ENCODE peak calls at places on chromosome X, in four cellular contexts. One of them, this sample, is unnamed.
A peak's percentile ranks its signal among the peaks of the same experiment; 100 is the strongest.

GRCh38 chrX:71603618-71604017 is 14.7 kb downstream of the CXCR3 start:
- DNase-seq in prostate gland: no peak
- DNase-seq in upper lobe of left lung: no peak
- DNase-seq in stomach: no peak
- DNase-seq in this sample: no peak

GRCh38 chrX:7390446-7390845 is 242.5 kb upstream of the PUDP start:
- DNase-seq in prostate gland: no peak
- DNase-seq in upper lobe of left lung: no peak
- DNase-seq in stomach: no peak
- DNase-seq in this sample: no peak

GRCh38 chrX:5876984-5877655 is 351.5 kb downstream of the NLGN4X start:
- DNase-seq in prostate gland: no peak
- DNase-seq in upper lobe of left lung: peak; percentile 23
- DNase-seq in stomach: no peak
- DNase-seq in this sample: no peak

GRCh38 chrX:153647461-153648357 is 706 bp downstream of the DUSP9 start:
- DNase-seq in prostate gland: no peak
- DNase-seq in upper lobe of left lung: peak; percentile 15
- DNase-seq in stomach: no peak
- DNase-seq in this sample: peak; percentile 14

GRCh38 chrX:96611619-96612362 is 72.9 kb upstream of the DIAPH2 start:
- DNase-seq in prostate gland: no peak
- DNase-seq in upper lobe of left lung: no peak
- DNase-seq in stomach: no peak
- DNase-seq in this sample: no peak

GRCh38 chrX:131264053-131264452 is 25.1 kb downstream of the IGSF1 start:
- DNase-seq in prostate gland: no peak
- DNase-seq in upper lobe of left lung: no peak
- DNase-seq in stomach: no peak
- DNase-seq in this sample: no peak

GRCh38 chrX:132226169-132226568 is 6.9 kb upstream of the RAP2C start:
- DNase-seq in prostate gland: no peak
- DNase-seq in upper lobe of left lung: no peak
- DNase-seq in stomach: no peak
- DNase-seq in this sample: no peak

GRCh38 chrX:20317873-20318272 is 51.2 kb upstream of the RPS6KA3 start:
- DNase-seq in prostate gland: no peak
- DNase-seq in upper lobe of left lung: peak; percentile 38
- DNase-seq in stomach: no peak
- DNase-seq in this sample: no peak

GRCh38 chrX:12548746-12549145 is 242.5 kb upstream of the PRPS2 start:
- DNase-seq in prostate gland: no peak
- DNase-seq in upper lobe of left lung: no peak
- DNase-seq in stomach: no peak
- DNase-seq in this sample: no peak

GRCh38 chrX:18424482-18425198 is 768 bp upstream of the CDKL5 start:
- DNase-seq in prostate gland: no peak
- DNase-seq in upper lobe of left lung: peak; percentile 26
- DNase-seq in stomach: no peak
- DNase-seq in this sample: no peak

GRCh38 chrX:38563006-38563405 is 1.7 kb downstream of the TSPAN7 start:
- DNase-seq in prostate gland: no peak
- DNase-seq in upper lobe of left lung: no peak
- DNase-seq in stomach: no peak
- DNase-seq in this sample: no peak

GRCh38 chrX:12814434-12814833 is 23.2 kb downstream of the PRPS2 start:
- DNase-seq in prostate gland: peak; percentile 13
- DNase-seq in upper lobe of left lung: no peak
- DNase-seq in stomach: peak; percentile 36
- DNase-seq in this sample: peak; percentile 23

GRCh38 chrX:41857670-41858069 is 65.7 kb downstream of the CASK start:
- DNase-seq in prostate gland: no peak
- DNase-seq in upper lobe of left lung: no peak
- DNase-seq in stomach: no peak
- DNase-seq in this sample: no peak

GRCh38 chrX:98057176-98057575 is 1173.5 kb downstream of the RPA4 start:
- DNase-seq in prostate gland: no peak
- DNase-seq in upper lobe of left lung: no peak
- DNase-seq in stomach: no peak
- DNase-seq in this sample: no peak

GRCh38 chrX:134512566-134512965 is 52.6 kb downstream of the HPRT1 start:
- DNase-seq in prostate gland: no peak
- DNase-seq in upper lobe of left lung: no peak
- DNase-seq in stomach: no peak
- DNase-seq in this sample: no peak

GRCh38 chrX:33840176-33840575 is 291.9 kb downstream of the FAM47A start:
- DNase-seq in prostate gland: no peak
- DNase-seq in upper lobe of left lung: no peak
- DNase-seq in stomach: no peak
- DNase-seq in this sample: no peak

GRCh38 chrX:97332963-97333362 is 449.3 kb downstream of the RPA4 start:
- DNase-seq in prostate gland: no peak
- DNase-seq in upper lobe of left lung: no peak
- DNase-seq in stomach: no peak
- DNase-seq in this sample: no peak

GRCh38 chrX:31894152-31894551 is 822.3 kb upstream of the FTHL17 start:
- DNase-seq in prostate gland: no peak
- DNase-seq in upper lobe of left lung: no peak
- DNase-seq in stomach: no peak
- DNase-seq in this sample: no peak

GRCh38 chrX:139158256-139158655 is 372.3 kb upstream of the F9 start:
- DNase-seq in prostate gland: no peak
- DNase-seq in upper lobe of left lung: peak; percentile 65
- DNase-seq in stomach: peak; percentile 68
- DNase-seq in this sample: no peak

GRCh38 chrX:72430405-72430968 is 124.8 kb upstream of the CITED1 start:
- DNase-seq in prostate gland: no peak
- DNase-seq in upper lobe of left lung: no peak
- DNase-seq in stomach: no peak
- DNase-seq in this sample: no peak

GRCh38 chrX:916235-916609 is 285.6 kb downstream of the SHOX start:
- DNase-seq in prostate gland: no peak
- DNase-seq in upper lobe of left lung: no peak
- DNase-seq in stomach: no peak
- DNase-seq in this sample: no peak

GRCh38 chrX:139213241-139213709 is 317.3 kb upstream of the F9 start:
- DNase-seq in prostate gland: no peak
- DNase-seq in upper lobe of left lung: no peak
- DNase-seq in stomach: no peak
- DNase-seq in this sample: no peak

GRCh38 chrX:135396109-135396508 is 25.6 kb upstream of the SMIM10L2A start:
- DNase-seq in prostate gland: no peak
- DNase-seq in upper lobe of left lung: no peak
- DNase-seq in stomach: no peak
- DNase-seq in this sample: no peak

GRCh38 chrX:115582871-115583729 is 22.1 kb downstream of the PLS3 start:
- DNase-seq in prostate gland: no peak
- DNase-seq in upper lobe of left lung: peak; percentile 60
- DNase-seq in stomach: no peak
- DNase-seq in this sample: no peak

DNA sequence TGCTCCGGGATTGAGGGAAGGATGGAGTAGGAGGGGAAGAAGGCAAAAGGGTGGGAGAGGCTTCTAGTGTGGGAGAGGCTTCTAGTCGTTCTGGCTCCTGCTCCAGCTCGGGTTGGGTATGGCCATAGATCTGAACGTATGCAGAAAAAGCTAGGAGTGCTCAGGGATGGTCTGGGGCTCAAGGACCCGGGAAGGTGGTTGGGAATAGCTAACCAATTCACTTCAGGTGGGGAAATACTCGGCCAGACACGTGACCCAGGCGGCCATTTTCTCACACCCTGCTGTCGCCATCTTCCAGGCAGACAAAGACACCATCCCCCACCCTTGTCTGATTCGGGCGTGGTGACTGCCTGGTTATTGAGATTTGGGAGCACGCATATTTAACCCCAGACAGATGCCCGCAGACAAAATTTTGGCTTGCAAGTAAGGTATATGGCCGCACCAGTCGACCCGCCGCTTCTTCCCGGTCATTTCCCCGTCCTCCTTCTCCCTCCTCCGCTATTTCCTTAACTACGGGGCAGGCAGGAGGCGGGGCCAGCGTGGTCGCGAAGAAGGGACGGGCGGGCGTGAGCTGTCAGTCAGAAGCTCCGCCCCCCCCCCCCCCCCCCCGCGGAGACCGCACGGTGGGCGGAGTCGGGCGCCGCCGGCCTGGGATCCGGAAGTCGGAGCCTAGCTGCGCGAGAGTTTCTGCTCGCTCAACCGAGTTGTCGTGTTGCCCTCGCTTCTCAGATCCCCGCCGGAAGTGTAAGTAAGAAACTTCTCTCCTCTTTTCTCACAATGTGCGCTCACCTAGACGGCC is at the start of gene GNL3L:
- DNase-seq in prostate gland: peak; percentile 79
- DNase-seq in upper lobe of left lung: peak; percentile 88
- DNase-seq in stomach: peak; percentile 87
- DNase-seq in this sample: peak; percentile 54
- TF ChIP-seq POLR2AphosphoS5 in prostate gland: peak; percentile 71
- TF ChIP-seq POLR2AphosphoS5 in upper lobe of left lung: peak; percentile 7
- TF ChIP-seq POLR2AphosphoS5 in stomach: peak; percentile 61
- TF ChIP-seq POLR2AphosphoS5 in this sample: peak; percentile 54

GRCh38 chrX:40153335-40154221 is 55.8 kb upstream of the BCOR start:
- DNase-seq in prostate gland: no peak
- DNase-seq in upper lobe of left lung: peak; percentile 77
- DNase-seq in stomach: peak; percentile 54
- DNase-seq in this sample: no peak

GRCh38 chrX:40156472-40157227 is 58.9 kb upstream of the BCOR start:
- DNase-seq in prostate gland: no peak
- DNase-seq in upper lobe of left lung: no peak
- DNase-seq in stomach: no peak
- DNase-seq in this sample: no peak

GRCh38 chrX:40154229-40154852 is 56.6 kb upstream of the BCOR start:
- DNase-seq in prostate gland: no peak
- DNase-seq in upper lobe of left lung: no peak
- DNase-seq in stomach: no peak
- DNase-seq in this sample: no peak

GRCh38 chrX:40155617-40156471 is 58.1 kb upstream of the BCOR start:
- DNase-seq in prostate gland: no peak
- DNase-seq in upper lobe of left lung: no peak
- DNase-seq in stomach: no peak
- DNase-seq in this sample: no peak

GRCh38 chrX:40154853-40155616 is 57.3 kb upstream of the BCOR start:
- DNase-seq in prostate gland: no peak
- DNase-seq in upper lobe of left lung: peak; percentile 87
- DNase-seq in stomach: peak; percentile 81
- DNase-seq in this sample: no peak
- TF ChIP-seq POLR2A in prostate gland: no peak
- TF ChIP-seq POLR2A in upper lobe of left lung: no peak
- TF ChIP-seq POLR2A in stomach: no peak
- TF ChIP-seq POLR2A in this sample: no peak

DNA sequence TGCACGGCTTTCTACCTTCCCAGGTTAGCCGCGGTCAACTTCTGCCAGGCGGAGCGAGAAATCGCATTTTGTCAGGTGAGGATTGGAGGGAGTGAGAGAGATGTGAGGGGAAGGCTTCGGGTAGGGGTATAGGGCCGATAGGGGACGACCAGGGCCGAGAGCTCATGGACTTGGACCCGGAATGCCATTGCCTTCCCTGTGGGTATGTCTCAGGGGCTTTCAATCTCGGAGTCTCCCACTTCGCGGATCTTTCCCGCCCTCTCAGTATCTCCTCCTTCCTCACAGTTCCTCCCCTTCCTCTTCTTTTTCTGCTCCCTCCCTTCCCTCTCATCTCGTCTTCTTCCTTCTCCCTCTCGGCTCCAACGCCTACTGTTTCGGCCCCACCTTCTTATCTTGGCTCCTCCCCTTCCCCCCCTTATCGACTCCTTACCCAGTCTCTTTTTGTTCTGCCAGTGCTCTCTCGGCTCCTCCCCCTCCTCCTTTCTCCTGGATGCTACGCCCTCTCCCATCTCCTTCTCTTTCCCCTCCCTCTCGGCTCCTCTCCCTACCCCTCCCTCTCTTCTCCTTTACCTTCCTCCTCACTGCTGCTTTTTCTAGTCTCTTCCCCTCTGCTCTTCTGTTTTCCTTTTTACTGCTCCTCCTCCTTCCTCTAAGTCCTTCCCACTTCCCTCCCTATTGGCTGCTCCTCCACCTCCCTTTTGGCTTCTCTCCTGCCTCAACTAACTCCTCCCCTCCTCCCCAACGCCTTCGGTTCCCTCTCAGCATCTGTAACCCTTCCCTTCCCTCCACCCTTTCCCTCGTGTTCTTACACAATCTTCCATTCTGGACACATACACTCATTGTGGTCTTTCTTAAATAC is 29.4 kb upstream of the RBMX start:
- DNase-seq in prostate gland: peak; percentile 86
- DNase-seq in upper lobe of left lung: peak; percentile 84
- DNase-seq in stomach: peak; percentile 73
- DNase-seq in this sample: peak; percentile 39
- TF ChIP-seq POLR2AphosphoS5 in prostate gland: peak; percentile 72
- TF ChIP-seq POLR2AphosphoS5 in upper lobe of left lung: no peak
- TF ChIP-seq POLR2AphosphoS5 in stomach: no peak
- TF ChIP-seq POLR2AphosphoS5 in this sample: no peak

GRCh38 chrX:48560056-48560455 is 14.2 kb upstream of the RBM3 start:
- DNase-seq in prostate gland: no peak
- DNase-seq in upper lobe of left lung: no peak
- DNase-seq in stomach: no peak
- DNase-seq in this sample: no peak
- TF ChIP-seq POLR2A in prostate gland: no peak
- TF ChIP-seq POLR2A in upper lobe of left lung: no peak
- TF ChIP-seq POLR2A in stomach: no peak
- TF ChIP-seq POLR2A in this sample: no peak

GRCh38 chrX:48957477-48957826 is at the start of gene OTUD5:
- DNase-seq in prostate gland: no peak
- DNase-seq in upper lobe of left lung: peak; percentile 68
- DNase-seq in stomach: no peak
- DNase-seq in this sample: peak; percentile 75
- TF ChIP-seq POLR2AphosphoS5 in prostate gland: no peak
- TF ChIP-seq POLR2AphosphoS5 in upper lobe of left lung: no peak
- TF ChIP-seq POLR2AphosphoS5 in stomach: no peak
- TF ChIP-seq POLR2AphosphoS5 in this sample: no peak

DNA sequence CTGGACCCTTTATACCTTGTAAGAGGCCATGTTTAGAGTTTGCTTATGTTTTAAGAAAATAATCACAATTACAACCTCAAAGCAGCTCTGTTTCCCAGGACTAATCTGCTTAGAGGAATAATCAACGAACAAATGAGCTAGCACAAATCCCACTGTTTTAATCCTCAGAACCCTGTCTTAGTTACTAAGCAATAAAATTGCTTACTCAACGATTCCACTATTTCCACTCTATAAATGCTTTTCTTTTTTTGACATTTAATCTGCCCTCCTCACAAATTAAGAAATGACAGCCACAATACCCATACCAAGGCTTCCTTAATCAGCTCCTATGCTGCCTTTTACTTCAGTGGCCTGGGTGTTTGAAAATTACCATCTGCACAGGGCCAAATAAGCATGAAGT is 48.8 kb downstream of the FAM120C start:
- DNase-seq in prostate gland: no peak
- DNase-seq in upper lobe of left lung: no peak
- DNase-seq in stomach: no peak
- DNase-seq in this sample: no peak
- TF ChIP-seq POLR2A in prostate gland: no peak
- TF ChIP-seq POLR2A in upper lobe of left lung: no peak
- TF ChIP-seq POLR2A in stomach: no peak
- TF ChIP-seq POLR2A in this sample: no peak

DNA sequence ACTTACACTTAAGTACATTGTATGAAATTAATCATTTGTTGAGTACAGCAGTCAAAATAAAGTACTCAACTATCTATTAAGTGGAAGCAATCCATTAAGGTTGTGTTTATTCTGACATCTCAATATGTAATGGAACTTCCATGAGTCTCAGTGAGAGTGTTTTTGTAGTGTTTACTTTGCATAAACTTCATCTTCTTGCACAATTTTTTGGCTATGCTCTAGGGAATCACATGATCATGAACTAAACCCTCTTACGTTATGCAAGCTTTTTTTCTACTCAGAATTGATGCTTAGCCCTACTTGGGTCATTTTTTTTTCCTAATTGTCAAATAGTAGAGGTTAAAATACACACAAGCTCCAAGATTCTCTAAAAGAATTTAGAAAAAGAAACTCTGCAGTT is 21.1 kb upstream of the PIGA start:
- DNase-seq in prostate gland: no peak
- DNase-seq in upper lobe of left lung: no peak
- DNase-seq in stomach: no peak
- DNase-seq in this sample: no peak
- TF ChIP-seq POLR2AphosphoS5 in prostate gland: no peak
- TF ChIP-seq POLR2AphosphoS5 in upper lobe of left lung: no peak
- TF ChIP-seq POLR2AphosphoS5 in stomach: no peak
- TF ChIP-seq POLR2AphosphoS5 in this sample: no peak